ENCODE peak calls at places on chromosomes 6 and 20, in seven cellular contexts. K is cardiac fibroblast; Z is heart right ventricle; T is AG10803; A is IMR-90; S is CD8-positive, alpha-beta T cell; Q is AG09309. Y is an unnamed sample.

GRCh38 chr6:146874278-146875018 is 275.7 kb downstream of the ADGB start:
- DNase-seq in K (no peak), S (no peak), Q (no peak), T (no peak), A (no peak), Z (no peak), Y (no peak)

GRCh38 chr20:35465976-35466375 is 10.6 kb downstream of the CEP250 start:
- DNase-seq in Q (no peak), Z (peak; percentile 16), T (no peak), A (no peak), S (no peak), K (no peak), Y (no peak)

GRCh38 chr6:127299522-127300240 is 33.0 kb downstream of the RNF146 start:
- DNase-seq in K (peak; percentile 53), S (no peak), T (peak; percentile 30), Z (no peak), Q (no peak), A (peak; percentile 28), Y (no peak)

GRCh38 chr6:2476376-2476775 is 231.0 kb upstream of the GMDS start:
- DNase-seq in A (no peak), Z (no peak), S (no peak), K (peak; percentile 33), T (peak; percentile 20), Q (no peak), Y (no peak)

GRCh38 chr6:129211626-129212025 is 328.7 kb downstream of the LAMA2 start:
- DNase-seq in Z (no peak), T (peak; percentile 56), A (no peak), K (no peak), S (no peak), Q (no peak), Y (no peak)

GRCh38 chr6:108115598-108116058 is 41.1 kb upstream of the OSTM1 start:
- DNase-seq in T (peak; percentile 17), Q (no peak), S (no peak), A (peak; percentile 11), Z (no peak), K (peak; percentile 55), Y (peak; percentile 48)

GRCh38 chr6:117795234-117795633 is 111.8 kb upstream of the SLC35F1 start:
- DNase-seq in Z (no peak), K (no peak), A (no peak), Q (no peak), S (no peak), T (no peak), Y (no peak)

GRCh38 chr6:19892250-19892649 is 55.1 kb downstream of the ID4 start:
- DNase-seq in A (no peak), Z (no peak), Q (no peak), K (no peak), S (no peak), T (no peak), Y (no peak)

GRCh38 chr6:36247691-36248090 is 22.2 kb upstream of the PNPLA1 start:
- DNase-seq in Z (no peak), T (peak; percentile 45), A (peak; percentile 61), K (peak; percentile 75), Q (peak; percentile 25), S (no peak), Y (peak; percentile 57)

GRCh38 chr6:40634429-40634828 is 47.3 kb upstream of the LRFN2 start:
- DNase-seq in T (no peak), Q (no peak), S (no peak), A (no peak), K (no peak), Z (no peak), Y (no peak)

GRCh38 chr6:115972679-115973078 is 88.0 kb downstream of the FRK start:
- DNase-seq in T (no peak), K (peak; percentile 4), Q (no peak), S (no peak), A (no peak), Z (no peak), Y (peak; percentile 1)

GRCh38 chr6:170383466-170384075 is 77.0 kb downstream of the FAM120B start:
- DNase-seq in K (no peak), S (no peak), T (no peak), Q (no peak), A (no peak), Z (no peak), Y (no peak)

GRCh38 chr6:107784669-107785068 is 39.4 kb downstream of the SCML4 start:
- DNase-seq in Q (no peak), Z (no peak), S (no peak), A (peak; percentile 32), K (peak; percentile 3), T (no peak), Y (no peak)

GRCh38 chr20:60968853-60969720 is 283.0 kb upstream of the CDH4 start:
- DNase-seq in Z (no peak), A (no peak), T (no peak), K (no peak), Q (no peak), S (no peak), Y (no peak)

GRCh38 chr6:101539510-101540245 is 146.2 kb downstream of the GRIK2 start:
- DNase-seq in Z (no peak), A (peak; percentile 82), Q (no peak), S (no peak), K (peak; percentile 83), T (peak; percentile 71), Y (peak; percentile 83)

GRCh38 chr20:5413394-5413793 is 96.6 kb upstream of the PROKR2 start:
- DNase-seq in T (no peak), Z (no peak), A (no peak), Q (no peak), K (no peak), S (no peak), Y (no peak)

GRCh38 chr20:33568378-33569289 is 78.7 kb downstream of the CBFA2T2 start:
- DNase-seq in K (peak; percentile 5), S (no peak), T (no peak), Z (peak; percentile 23), A (no peak), Q (no peak), Y (no peak)

GRCh38 chr20:63898882-63899558 is 4.1 kb downstream of the DNAJC5 start:
- DNase-seq in Z (no peak), K (no peak), A (no peak), S (no peak), T (no peak), Q (no peak), Y (no peak)

GRCh38 chr20:63896136-63896890 is 1.4 kb downstream of the DNAJC5 start:
- DNase-seq in K (peak; percentile 20), Q (no peak), T (peak; percentile 40), S (no peak), A (peak; percentile 46), Z (peak; percentile 45), Y (no peak)

GRCh38 chr20:63900373-63900772 is 5.4 kb downstream of the DNAJC5 start:
- DNase-seq in Q (no peak), Z (no peak), A (no peak), S (no peak), K (no peak), T (no peak), Y (no peak)

GRCh38 chr20:63895886-63896135 is 885 bp downstream of the DNAJC5 start:
- DNase-seq in T (peak; percentile 8), A (peak; percentile 20), Z (no peak), K (peak; percentile 33), S (no peak), Q (no peak), Y (peak; percentile 47)

GRCh38 chr20:63897978-63898561 is 3.1 kb downstream of the DNAJC5 start:
- DNase-seq in Q (no peak), S (no peak), Z (no peak), K (no peak), A (no peak), T (no peak), Y (no peak)
- H3K4me3 ChIP-seq in Q (no peak overlapping the region), S (no peak overlapping the region), Z (no peak overlapping the region), K (no peak overlapping the region), A (no peak overlapping the region), T (no peak overlapping the region), Y (no peak overlapping the region)

GRCh38 chr6:81465859-81466258 is 286.6 kb downstream of the TENT5A start:
- DNase-seq in T (peak; percentile 46), K (peak; percentile 61), Z (no peak), S (no peak), A (peak; percentile 24), Q (peak; percentile 8), Y (peak; percentile 62)
- TF ChIP-seq CTCF in T (peak; percentile 78), K (peak; percentile 62), Z (peak; percentile 45), S (no peak), A (peak; percentile 55), Q (peak; percentile 66), Y (peak; percentile 76)

GRCh38 chr6:16136536-16137450 is 7.9 kb downstream of the MYLIP start:
- DNase-seq in K (peak; percentile 77), Z (no peak), T (peak; percentile 86), S (no peak), Q (peak; percentile 80), A (peak; percentile 92), Y (peak; percentile 90)
- H3K4me3 ChIP-seq in K (no peak overlapping the region), Z (no peak overlapping the region), T (no peak overlapping the region), S (peak overlapping the region; percentile 18), Q (no peak overlapping the region), A (no peak overlapping the region), Y (no peak overlapping the region)

GRCh38 chr6:53067307-53067706 is 2.1 kb downstream of the FBXO9 start:
- DNase-seq in T (peak; percentile 39), Q (no peak), A (peak; percentile 25), S (no peak), K (no peak), Z (no peak), Y (peak; percentile 34)

GRCh38 chr6:53074347-53074746 is 9.1 kb downstream of the FBXO9 start:
- DNase-seq in S (no peak), K (no peak), Z (no peak), A (no peak), T (no peak), Q (no peak), Y (no peak)

GRCh38 chr6:53067799-53068442 is 2.7 kb downstream of the FBXO9 start:
- DNase-seq in S (no peak), Q (no peak), K (no peak), T (no peak), Z (no peak), A (no peak), Y (peak; percentile 22)

GRCh38 chr6:53069431-53069830 is 4.2 kb downstream of the FBXO9 start:
- DNase-seq in Z (no peak), A (no peak), K (no peak), S (no peak), Q (no peak), T (no peak), Y (no peak)

GRCh38 chr6:53070808-53071207 is 5.6 kb downstream of the FBXO9 start:
- DNase-seq in Q (no peak), S (no peak), A (no peak), K (no peak), Z (no peak), T (no peak), Y (peak; percentile 29)
- TF ChIP-seq CTCF in Q (no peak), S (no peak), A (peak; percentile 21), K (no peak), Z (no peak), T (no peak), Y (peak; percentile 29)

DNA sequence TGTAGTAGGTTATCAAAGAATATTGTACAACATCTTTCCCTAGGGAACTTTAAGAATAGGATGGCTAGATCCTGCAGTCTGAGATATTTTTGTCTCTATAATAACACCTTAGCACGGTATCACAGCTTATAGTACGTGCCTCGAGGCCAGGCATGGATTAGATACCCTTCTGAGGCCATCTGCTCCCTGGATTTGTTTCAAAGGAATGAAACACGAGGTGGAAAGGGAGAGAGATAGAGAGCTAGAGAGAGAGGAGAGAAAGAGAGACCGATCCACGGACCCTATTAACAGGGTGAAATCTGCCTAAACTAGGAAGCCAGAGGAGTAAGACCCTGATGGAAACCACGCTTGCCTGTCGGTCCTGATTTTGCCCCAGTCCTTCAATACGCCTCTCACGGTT is 92.5 kb downstream of the CD83 start:
- DNase-seq in Q (no peak), S (no peak), K (no peak), T (no peak), A (no peak), Z (no peak), Y (no peak)
- H3K4me3 ChIP-seq in Q (no peak overlapping the region), S (no peak overlapping the region), K (no peak overlapping the region), T (no peak overlapping the region), A (no peak overlapping the region), Z (peak overlapping the region; percentile 68), Y (no peak overlapping the region)

GRCh38 chr6:15327271-15327670 is 81.4 kb downstream of the JARID2 start:
- DNase-seq in Z (no peak), A (no peak), K (peak; percentile 29), T (no peak), S (no peak), Q (no peak), Y (no peak)
- TF ChIP-seq CTCF in Z (no peak), A (no peak), K (peak; percentile 30), T (no peak), S (peak; percentile 41), Q (no peak), Y (peak; percentile 32)

Y was measured in choroid plexus epithelial cell.